ENCODE peak calls at places on chromosome 22, in eight cellular contexts. U, L, Z, K, V, X, T and S are unnamed samples.

GRCh38 chr22:44442856-44443595 is 55.0 kb downstream of the RTL6 start:
- DNase-seq in U (no peak), L (no peak), Z (no peak), K (no peak), V (no peak), X (no peak), T (no peak), S (no peak)

GRCh38 chr22:17098379-17098819 is 13.6 kb downstream of the IL17RA start:
- DNase-seq in U (no peak), L (no peak), Z (peak), K (peak), V (no peak), X (no peak), T (no peak), S (no peak)

GRCh38 chr22:26593763-26594162 is 3.8 kb upstream of the TPST2 start:
- DNase-seq in U (no peak), L (no peak), Z (no peak), K (no peak), V (no peak), X (no peak), T (no peak), S (no peak)

GRCh38 chr22:36977401-36977861 is 41.8 kb downstream of the TST start:
- DNase-seq in U (peak), L (peak), Z (peak), K (peak), V (peak), X (peak), T (peak), S (peak)

GRCh38 chr22:46328797-46329196 is 6.7 kb upstream of the TRMU start:
- DNase-seq in U (no peak), L (no peak), Z (no peak), K (no peak), V (no peak), X (no peak), T (no peak), S (no peak)

GRCh38 chr22:44335903-44336803 is 23.4 kb upstream of the SHISAL1 start:
- DNase-seq in U (no peak), L (no peak), Z (no peak), K (no peak), V (no peak), X (no peak), T (no peak), S (no peak)

GRCh38 chr22:47835726-47836125 is 1073.3 kb downstream of the TBC1D22A start:
- DNase-seq in U (peak), L (no peak), Z (no peak), K (no peak), V (no peak), X (peak), T (no peak), S (peak)

GRCh38 chr22:46446799-46447198 is 90.6 kb downstream of the CELSR1 start:
- DNase-seq in U (no peak), L (no peak), Z (no peak), K (peak), V (no peak), X (no peak), T (no peak), S (no peak)

GRCh38 chr22:37208401-37209139 is 3.7 kb downstream of the SSTR3 start:
- DNase-seq in U (no peak), L (no peak), Z (no peak), K (no peak), V (no peak), X (no peak), T (no peak), S (no peak)

GRCh38 chr22:17303840-17304779 is 65.2 kb upstream of the CECR2 start:
- DNase-seq in U (no peak), L (no peak), Z (no peak), K (peak), V (no peak), X (no peak), T (peak), S (no peak)

GRCh38 chr22:31084811-31085492 is 3.8 kb downstream of the SMTN start:
- DNase-seq in U (no peak), L (peak), Z (peak), K (peak), V (peak), X (peak), T (peak), S (no peak)

GRCh38 chr22:21690401-21690801 is 24.6 kb downstream of the PPIL2 start:
- DNase-seq in U (no peak), L (no peak), Z (no peak), K (no peak), V (no peak), X (no peak), T (no peak), S (no peak)

GRCh38 chr22:25113316-25113721 is 86.3 kb upstream of the CRYBB3 start:
- DNase-seq in U (no peak), L (no peak), Z (peak), K (no peak), V (no peak), X (no peak), T (no peak), S (no peak)

GRCh38 chr22:32850591-32851517 is 49.3 kb downstream of the TIMP3 start:
- DNase-seq in U (no peak), L (peak), Z (peak), K (no peak), V (no peak), X (no peak), T (no peak), S (no peak)

GRCh38 chr22:20185750-20186149 is 34.9 kb upstream of the CCDC188 start:
- DNase-seq in U (no peak), L (no peak), Z (no peak), K (no peak), V (no peak), X (no peak), T (no peak), S (no peak)
- TF ChIP-seq POLR2A in U (no peak), L (no peak), Z (no peak), K (no peak), V (no peak), X (no peak), T (no peak), S (no peak)

DNA sequence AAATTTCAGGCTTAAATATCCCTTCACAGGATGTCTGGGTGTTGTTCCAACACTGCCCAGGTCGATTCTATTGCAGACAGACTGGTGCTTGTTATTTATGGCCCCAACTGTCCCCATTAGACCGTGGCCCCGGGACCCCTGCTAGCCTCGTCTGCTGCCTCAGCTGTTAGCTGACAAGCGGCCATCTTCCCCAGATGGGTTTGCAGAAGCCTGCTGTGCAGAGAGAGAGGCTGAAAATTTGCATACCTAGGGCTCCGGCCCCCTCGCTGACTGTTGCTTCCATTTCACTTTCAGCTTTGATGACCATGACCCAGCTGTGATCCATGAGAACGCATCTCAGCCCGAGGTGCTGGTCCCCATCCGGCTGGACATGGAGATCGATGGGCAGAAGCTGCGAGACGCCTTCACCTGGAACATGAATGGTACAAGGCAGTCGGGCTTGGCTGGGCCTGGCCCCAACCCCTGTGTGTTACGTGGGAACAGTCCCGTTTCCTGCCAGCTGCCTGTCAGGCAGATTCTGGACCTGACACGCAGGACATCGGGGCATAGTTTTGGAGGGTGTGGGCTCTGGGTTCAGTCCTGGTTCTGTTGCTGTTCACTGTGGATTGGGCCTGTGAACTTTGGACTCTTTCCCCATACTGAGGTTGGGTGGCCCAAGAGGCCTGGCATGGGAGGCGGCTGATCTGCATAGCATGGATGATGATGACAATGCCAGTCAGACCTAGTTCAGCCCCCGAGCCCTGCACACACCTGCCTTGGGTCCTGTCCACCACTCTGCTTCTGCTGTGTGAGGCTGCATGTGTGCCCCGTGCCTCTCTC is 16.4 kb downstream of the SMARCB1 start:
- DNase-seq in U (no peak), L (no peak), Z (no peak), K (no peak), V (no peak), X (no peak), T (no peak), S (no peak)
- TF ChIP-seq POLR2A in U (no peak), L (no peak), Z (no peak), K (no peak), V (no peak), X (no peak), T (no peak), S (no peak)

GRCh38 chr22:29883045-29883830 is at the start of gene MTMR3:
- DNase-seq in U (peak), L (peak), Z (peak), K (peak), V (peak), X (peak), T (peak), S (peak)
- TF ChIP-seq POLR2A in U (peak), L (peak), Z (peak), K (no peak), V (no peak), X (peak), T (peak), S (peak)

GRCh38 chr22:50200333-50201190 is at the start of gene SELENOO:
- DNase-seq in U (peak), L (peak), Z (peak), K (peak), V (peak), X (peak), T (peak), S (peak)
- TF ChIP-seq POLR2A in U (peak), L (peak), Z (peak), K (peak), V (no peak), X (peak), T (peak), S (peak)

GRCh38 chr22:42612336-42612735 is 2.3 kb downstream of the POLDIP3 start:
- DNase-seq in U (no peak), L (no peak), Z (no peak), K (no peak), V (no peak), X (no peak), T (no peak), S (no peak)

GRCh38 chr22:42614312-42615091 is at the start of gene POLDIP3:
- DNase-seq in U (peak), L (peak), Z (peak), K (peak), V (peak), X (peak), T (peak), S (peak)

GRCh38 chr22:42617155-42617983 is 2.7 kb upstream of the POLDIP3 start:
- DNase-seq in U (no peak), L (no peak), Z (no peak), K (no peak), V (no peak), X (no peak), T (no peak), S (no peak)

GRCh38 chr22:42613869-42614268 is 814 bp downstream of the POLDIP3 start:
- DNase-seq in U (no peak), L (no peak), Z (no peak), K (peak), V (no peak), X (no peak), T (no peak), S (no peak)

DNA sequence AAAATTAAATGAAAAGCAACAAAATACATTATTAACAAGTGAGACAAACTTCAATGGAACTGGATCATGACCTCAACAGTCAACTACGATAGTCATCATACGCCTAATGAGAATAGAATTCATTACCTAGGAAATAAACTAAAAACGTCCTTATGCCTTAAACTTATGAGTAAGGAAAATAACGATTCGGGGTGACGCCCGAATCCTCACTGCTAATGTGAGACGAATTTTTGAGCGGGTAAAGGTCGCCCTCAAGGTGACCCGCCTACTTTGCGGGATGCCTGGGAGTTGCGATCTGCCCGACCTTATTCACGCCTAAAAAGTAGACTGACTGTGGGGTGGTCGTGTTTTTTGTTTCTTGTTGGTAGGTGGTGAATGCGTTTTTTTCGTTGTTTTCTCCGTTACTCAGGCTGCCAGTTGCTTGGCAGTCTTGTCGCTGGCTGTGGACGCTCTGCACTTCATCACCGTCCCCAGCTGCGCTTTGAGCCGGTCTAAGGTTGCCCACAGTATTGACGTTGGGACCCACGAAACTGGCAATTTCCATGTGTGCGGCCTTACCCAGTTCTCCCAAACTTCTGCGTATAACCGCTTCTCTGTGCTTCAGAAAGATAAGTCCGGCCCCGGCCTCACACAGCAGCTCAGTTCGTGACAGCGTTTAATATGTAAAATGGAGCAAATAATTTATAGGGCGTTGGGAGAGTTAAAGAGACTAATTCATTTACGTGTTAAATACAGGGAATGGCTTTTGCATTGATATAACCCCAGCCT is 593 bp upstream of the POLDIP3 start:
- DNase-seq in U (peak), L (peak), Z (peak), K (peak), V (peak), X (peak), T (no peak), S (peak)
- TF ChIP-seq POLR2A in U (peak), L (peak), Z (peak), K (peak), V (peak), X (peak), T (peak), S (peak)

GRCh38 chr22:39520054-39520873 is at the start of gene ATF4:
- DNase-seq in U (peak), L (peak), Z (peak), K (peak), V (peak), X (peak), T (peak), S (peak)

GRCh38 chr22:39524753-39525657 is 4.6 kb downstream of the ATF4 start:
- DNase-seq in U (no peak), L (no peak), Z (no peak), K (no peak), V (no peak), X (no peak), T (peak), S (no peak)

GRCh38 chr22:39524089-39524752 is 3.9 kb downstream of the ATF4 start:
- DNase-seq in U (no peak), L (no peak), Z (no peak), K (no peak), V (no peak), X (no peak), T (no peak), S (no peak)

GRCh38 chr22:39520874-39521857 is 804 bp downstream of the ATF4 start:
- DNase-seq in U (no peak), L (peak), Z (peak), K (peak), V (no peak), X (peak), T (peak), S (no peak)

GRCh38 chr22:39522567-39523300 is 2.4 kb downstream of the ATF4 start:
- DNase-seq in U (no peak), L (no peak), Z (peak), K (no peak), V (no peak), X (peak), T (no peak), S (no peak)
- TF ChIP-seq POLR2A in U (no peak), L (no peak), Z (no peak), K (peak), V (peak), X (peak), T (no peak), S (no peak)